ENCODE peak calls at places on chromosomes 1 and 21, in four cellular contexts. E is body of pancreas, J is OCI-LY7, Q is heart left ventricle. U is an unnamed sample.

GRCh38 chr1:206590025-206590834 is 22.0 kb downstream of the EIF2D start:
- DNase-seq in E (no peak), J (no peak), Q (no peak), U (no peak)

GRCh38 chr1:226674892-226675719 is 64.0 kb downstream of the ITPKB start:
- DNase-seq in E (no peak), J (peak; percentile 97), Q (peak; percentile 82), U (peak; percentile 63)

GRCh38 chr1:246642719-246643118 is 76.5 kb downstream of the CNST start:
- DNase-seq in E (no peak), J (no peak), Q (no peak), U (no peak)

GRCh38 chr1:55249646-55250398 is 34.7 kb upstream of the USP24 start:
- DNase-seq in E (no peak), J (no peak), Q (no peak), U (no peak)

GRCh38 chr1:43968348-43968948 is 1.4 kb upstream of the DPH2 start:
- DNase-seq in E (no peak), J (no peak), Q (no peak), U (no peak)

GRCh38 chr1:15797614-15798390 is 9.6 kb downstream of the UQCRHL start:
- DNase-seq in E (peak; percentile 53), J (no peak), Q (no peak), U (no peak)

GRCh38 chr1:218705391-218705790 is 360.3 kb downstream of the TGFB2 start:
- DNase-seq in E (no peak), J (no peak), Q (no peak), U (no peak)

GRCh38 chr1:180646547-180646946 is 14.7 kb downstream of the XPR1 start:
- DNase-seq in E (no peak), J (no peak), Q (no peak), U (no peak)

GRCh38 chr1:157562515-157562914 is 10.2 kb upstream of the FCRL5 start:
- DNase-seq in E (no peak), J (peak; percentile 90), Q (no peak), U (no peak)

GRCh38 chr1:228691926-228692325 is 43.4 kb upstream of the RHOU start:
- DNase-seq in E (peak; percentile 44), J (peak; percentile 38), Q (no peak), U (peak; percentile 82)

GRCh38 chr1:244920911-244921310 is 56.6 kb upstream of the HNRNPU start:
- DNase-seq in E (no peak), J (peak; percentile 86), Q (peak; percentile 12), U (no peak)

GRCh38 chr1:245599413-245600174 is 444.8 kb downstream of the KIF26B start:
- DNase-seq in E (no peak), J (no peak), Q (no peak), U (no peak)

GRCh38 chr1:210294991-210295773 is 33.5 kb upstream of the HHAT start:
- DNase-seq in E (peak; percentile 31), J (no peak), Q (peak; percentile 51), U (no peak)

GRCh38 chr1:51316764-51317120 is 13.6 kb downstream of the TTC39A start:
- DNase-seq in E (peak; percentile 33), J (no peak), Q (no peak), U (no peak)

GRCh38 chr1:239091537-239091936 is 294.8 kb upstream of the CHRM3 start:
- DNase-seq in E (no peak), J (no peak), Q (no peak), U (no peak)

GRCh38 chr1:6502000-6502891 is 10.8 kb upstream of the PLEKHG5 start:
- DNase-seq in E (peak; percentile 44), J (no peak), Q (peak; percentile 89), U (no peak)

GRCh38 chr1:234593771-234594504 is 16.0 kb downstream of the IRF2BP2 start:
- DNase-seq in E (no peak), J (no peak), Q (no peak), U (no peak)

GRCh38 chr21:17738171-17738953 is 80.8 kb downstream of the C21orf91 start:
- DNase-seq in E (peak; percentile 16), J (no peak), Q (peak; percentile 24), U (peak; percentile 48)

GRCh38 chr1:109307363-109308021 is 681 bp upstream of the MYBPHL start:
- DNase-seq in E (no peak), J (peak; percentile 71), Q (peak; percentile 29), U (peak; percentile 98)

GRCh38 chr1:145858238-145858936 is 494 bp downstream of the PIAS3 start:
- DNase-seq in E (peak; percentile 59), J (peak; percentile 83), Q (peak; percentile 54), U (no peak)

GRCh38 chr21:34807146-34807880 is 138.5 kb downstream of the CLIC6 start:
- DNase-seq in E (no peak), J (no peak), Q (no peak), U (no peak)

GRCh38 chr1:4227986-4228385 is 327.9 kb upstream of the C1orf174 start:
- DNase-seq in E (no peak), J (no peak), Q (no peak), U (peak; percentile 21)

GRCh38 chr1:11929849-11930248 is 3.6 kb upstream of the KIAA2013 start:
- DNase-seq in E (peak; percentile 81), J (peak; percentile 76), Q (peak; percentile 76), U (peak; percentile 55)

GRCh38 chr1:76379506-76379905 is 305.0 kb downstream of the ST6GALNAC3 start:
- DNase-seq in E (no peak), J (no peak), Q (no peak), U (no peak)

GRCh38 chr1:24003331-24003972 is 23.3 kb upstream of the SRSF10 start:
- DNase-seq in E (peak; percentile 32), J (peak; percentile 25), Q (no peak), U (no peak)

GRCh38 chr1:36100376-36100775 is 11.7 kb downstream of the ADPRS start:
- DNase-seq in E (no peak), J (no peak), Q (no peak), U (no peak)

GRCh38 chr1:37763791-37764741 is 854 bp downstream of the EPHA10 start:
- DNase-seq in E (peak; percentile 26), J (peak; percentile 15), Q (peak; percentile 15), U (no peak)

GRCh38 chr1:228544021-228544850 is 57.1 kb downstream of the RNF187 start:
- DNase-seq in E (no peak), J (no peak), Q (no peak), U (no peak)

GRCh38 chr1:158329807-158330206 is 1.5 kb downstream of the CD1B start:
- DNase-seq in E (no peak), J (peak; percentile 68), Q (no peak), U (no peak)

DNA sequence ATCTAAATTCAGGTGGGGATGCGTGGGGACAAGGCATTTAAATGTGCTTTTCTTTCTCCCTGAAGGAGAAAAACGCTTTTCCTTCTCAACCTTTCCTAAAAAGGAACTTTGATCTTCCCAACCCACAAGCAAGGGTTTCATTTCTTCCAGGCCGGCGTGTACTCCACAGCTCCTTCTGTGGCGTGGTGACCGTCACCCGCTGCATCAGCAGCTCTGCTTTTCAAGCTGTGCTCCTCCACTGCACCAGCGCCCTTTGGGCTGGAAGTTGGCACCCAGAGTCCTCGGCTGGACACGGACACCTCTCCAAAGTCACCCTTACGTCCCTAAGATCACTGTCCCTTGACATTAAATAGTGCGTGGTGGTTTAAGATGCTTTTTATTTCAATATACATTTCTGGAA is 54.3 kb downstream of the PEX14 start:
- DNase-seq in E (no peak), J (no peak), Q (no peak), U (no peak)
- H3K4me3 ChIP-seq in E (no peak overlapping the region), J (no peak overlapping the region), Q (no peak overlapping the region), U (no peak overlapping the region)

GRCh38 chr1:168288311-168289052 is 7.8 kb downstream of the TBX19 start:
- DNase-seq in E (no peak), J (no peak), Q (no peak), U (no peak)
- TF ChIP-seq CTCF in E (no peak), J (no peak), Q (no peak), U (no peak)

DNA sequence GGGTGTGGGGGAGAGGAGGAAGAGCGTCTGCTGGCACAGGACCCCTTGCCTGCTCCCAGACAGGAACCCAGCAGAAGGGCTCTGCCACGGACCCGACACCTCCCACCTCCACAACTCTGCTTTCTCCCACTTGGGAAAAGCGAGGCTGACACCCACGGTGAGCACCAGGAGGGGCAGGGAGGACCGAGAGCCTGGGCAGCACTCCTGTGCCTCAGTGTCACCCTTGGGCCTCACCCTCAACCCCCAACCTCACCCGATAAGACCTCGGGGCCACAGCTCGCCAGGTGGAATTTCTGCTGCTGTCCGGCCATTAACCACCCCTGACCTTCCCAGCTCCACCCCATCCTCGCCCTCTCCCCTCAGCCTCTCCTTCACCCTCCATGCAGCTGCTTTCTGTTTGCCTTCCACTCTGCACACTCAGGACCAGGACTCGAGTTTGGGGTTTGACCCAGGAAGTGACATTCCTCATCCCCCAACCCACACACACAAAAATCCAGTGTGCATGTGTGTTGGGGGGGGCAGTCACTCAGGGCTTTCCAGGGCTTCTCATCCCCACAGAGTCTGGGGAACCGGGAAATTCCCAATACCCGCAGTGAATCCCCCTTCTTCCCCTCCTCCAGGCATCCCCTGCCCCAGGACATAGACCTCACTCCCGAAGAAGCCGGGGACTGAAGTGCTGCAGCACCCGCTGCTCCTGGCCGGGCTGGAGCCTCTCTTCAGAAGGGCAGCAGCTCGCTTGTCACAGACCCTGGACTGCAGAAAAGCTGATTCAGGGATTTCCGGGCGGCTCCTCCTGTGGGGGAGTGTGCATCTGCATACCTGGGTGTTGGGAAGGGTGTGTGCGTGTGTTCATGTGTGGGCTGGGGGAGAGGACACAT is 65.8 kb downstream of the SYT2 start:
- DNase-seq in E (no peak), J (no peak), Q (no peak), U (no peak)
- H3K4me3 ChIP-seq in E (no peak overlapping the region), J (no peak overlapping the region), Q (no peak overlapping the region), U (no peak overlapping the region)

GRCh38 chr1:14369526-14370213 is 228.8 kb upstream of the KAZN start:
- DNase-seq in E (no peak), J (peak; percentile 92), Q (no peak), U (no peak)

GRCh38 chr1:14363707-14364413 is 234.6 kb upstream of the KAZN start:
- DNase-seq in E (no peak), J (peak; percentile 82), Q (no peak), U (no peak)

GRCh38 chr1:14365226-14365994 is 233.1 kb upstream of the KAZN start:
- DNase-seq in E (no peak), J (no peak), Q (peak; percentile 12), U (no peak)

GRCh38 chr1:14367444-14367843 is 231.0 kb upstream of the KAZN start:
- DNase-seq in E (no peak), J (no peak), Q (no peak), U (no peak)

DNA sequence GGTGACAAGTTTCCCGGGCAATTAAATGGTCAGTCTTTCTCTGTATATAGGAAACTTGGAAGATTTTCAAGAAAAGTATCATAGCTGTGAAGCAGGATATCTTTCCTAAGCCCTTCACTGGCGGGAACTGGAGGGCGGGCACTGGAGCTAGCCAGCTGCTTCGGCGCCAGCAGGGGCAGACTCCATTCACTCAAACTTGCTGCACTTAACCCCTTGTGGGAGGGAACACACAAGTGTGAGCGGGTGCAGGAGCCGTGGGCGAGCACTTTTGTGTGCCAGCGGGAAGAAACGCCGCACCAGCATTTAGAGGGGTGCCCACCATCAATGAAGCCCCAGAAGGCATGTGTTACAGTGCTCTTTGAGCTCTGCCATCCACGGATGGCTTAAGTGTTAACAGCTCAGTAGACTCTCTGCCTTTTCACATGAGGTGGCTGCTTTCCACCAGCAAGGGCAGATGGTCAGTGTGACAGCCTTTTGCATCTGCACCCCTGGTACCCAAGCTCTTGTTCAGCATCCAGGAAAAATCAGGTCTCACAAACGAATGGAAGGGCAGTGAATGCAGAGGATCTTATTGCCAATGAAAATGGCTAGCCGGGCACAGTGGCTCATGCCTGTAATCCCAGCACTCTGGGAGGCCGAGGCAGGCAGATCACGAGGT is 232.0 kb upstream of the KAZN start:
- DNase-seq in E (no peak), J (no peak), Q (no peak), U (no peak)
- TF ChIP-seq CTCF in E (no peak), J (peak; percentile 37), Q (peak; percentile 14), U (no peak)

U was measured in LNCaP clone FGC.